ENCODE peak calls at places on chromosomes 12 and 14, in ten cellular contexts. One of them, this sample, is unnamed.

GRCh38 chr14:70359076-70359424 is 433 bp downstream of the COX16 start:
- DNase-seq in GM23248: peak
- DNase-seq in left ventricle myocardium inferior: peak
- DNase-seq in body of pancreas: peak
- DNase-seq in suprapubic skin: no peak
- DNase-seq in astrocyte of the cerebellum: peak
- DNase-seq in psoas muscle: no peak
- DNase-seq in lower lobe of right lung: no peak
- DNase-seq in lower leg skin: no peak
- DNase-seq in GM23338: no peak
- DNase-seq in this sample: no peak

GRCh38 chr12:93521225-93521854 is 51.1 kb upstream of the SOCS2 start:
- DNase-seq in GM23248: no peak
- DNase-seq in left ventricle myocardium inferior: no peak
- DNase-seq in body of pancreas: peak
- DNase-seq in suprapubic skin: no peak
- DNase-seq in astrocyte of the cerebellum: peak
- DNase-seq in psoas muscle: no peak
- DNase-seq in lower lobe of right lung: no peak
- DNase-seq in lower leg skin: no peak
- DNase-seq in GM23338: peak
- DNase-seq in this sample: no peak

GRCh38 chr12:91139981-91140659 is 28.8 kb upstream of the LUM start:
- DNase-seq in GM23248: peak
- DNase-seq in left ventricle myocardium inferior: no peak
- DNase-seq in body of pancreas: no peak
- DNase-seq in suprapubic skin: no peak
- DNase-seq in astrocyte of the cerebellum: peak
- DNase-seq in psoas muscle: no peak
- DNase-seq in lower lobe of right lung: no peak
- DNase-seq in lower leg skin: no peak
- DNase-seq in GM23338: no peak
- DNase-seq in this sample: no peak

GRCh38 chr14:49766839-49767238 is 1.1 kb upstream of the KLHDC2 start:
- DNase-seq in GM23248: peak
- DNase-seq in left ventricle myocardium inferior: no peak
- DNase-seq in body of pancreas: no peak
- DNase-seq in suprapubic skin: no peak
- DNase-seq in astrocyte of the cerebellum: no peak
- DNase-seq in psoas muscle: no peak
- DNase-seq in lower lobe of right lung: no peak
- DNase-seq in lower leg skin: no peak
- DNase-seq in GM23338: no peak
- DNase-seq in this sample: no peak

GRCh38 chr14:49970474-49971147 is 77.7 kb downstream of the ARF6 start:
- DNase-seq in GM23248: peak
- DNase-seq in left ventricle myocardium inferior: no peak
- DNase-seq in body of pancreas: no peak
- DNase-seq in suprapubic skin: no peak
- DNase-seq in astrocyte of the cerebellum: no peak
- DNase-seq in psoas muscle: no peak
- DNase-seq in lower lobe of right lung: no peak
- DNase-seq in lower leg skin: no peak
- DNase-seq in GM23338: no peak
- DNase-seq in this sample: no peak

GRCh38 chr12:38736821-38737220 is 168.6 kb downstream of the CPNE8 start:
- DNase-seq in GM23248: no peak
- DNase-seq in left ventricle myocardium inferior: no peak
- DNase-seq in body of pancreas: no peak
- DNase-seq in suprapubic skin: no peak
- DNase-seq in astrocyte of the cerebellum: no peak
- DNase-seq in psoas muscle: no peak
- DNase-seq in lower lobe of right lung: no peak
- DNase-seq in lower leg skin: no peak
- DNase-seq in GM23338: no peak
- DNase-seq in this sample: no peak

GRCh38 chr12:53706080-53706479 is 21.2 kb downstream of the CALCOCO1 start:
- DNase-seq in GM23248: no peak
- DNase-seq in left ventricle myocardium inferior: no peak
- DNase-seq in body of pancreas: no peak
- DNase-seq in suprapubic skin: no peak
- DNase-seq in astrocyte of the cerebellum: no peak
- DNase-seq in psoas muscle: no peak
- DNase-seq in lower lobe of right lung: no peak
- DNase-seq in lower leg skin: no peak
- DNase-seq in GM23338: no peak
- DNase-seq in this sample: no peak

GRCh38 chr12:38921025-38921677 is 15.8 kb upstream of the CPNE8 start:
- DNase-seq in GM23248: peak
- DNase-seq in left ventricle myocardium inferior: peak
- DNase-seq in body of pancreas: peak
- DNase-seq in suprapubic skin: no peak
- DNase-seq in astrocyte of the cerebellum: peak
- DNase-seq in psoas muscle: no peak
- DNase-seq in lower lobe of right lung: no peak
- DNase-seq in lower leg skin: peak
- DNase-seq in GM23338: peak
- DNase-seq in this sample: no peak

GRCh38 chr12:102965281-102966155 is 8.0 kb downstream of the ASCL1 start:
- DNase-seq in GM23248: no peak
- DNase-seq in left ventricle myocardium inferior: no peak
- DNase-seq in body of pancreas: no peak
- DNase-seq in suprapubic skin: no peak
- DNase-seq in astrocyte of the cerebellum: no peak
- DNase-seq in psoas muscle: no peak
- DNase-seq in lower lobe of right lung: no peak
- DNase-seq in lower leg skin: no peak
- DNase-seq in GM23338: peak
- DNase-seq in this sample: no peak

GRCh38 chr12:102966200-102966941 is 8.9 kb downstream of the ASCL1 start:
- DNase-seq in GM23248: no peak
- DNase-seq in left ventricle myocardium inferior: no peak
- DNase-seq in body of pancreas: no peak
- DNase-seq in suprapubic skin: no peak
- DNase-seq in astrocyte of the cerebellum: no peak
- DNase-seq in psoas muscle: no peak
- DNase-seq in lower lobe of right lung: no peak
- DNase-seq in lower leg skin: no peak
- DNase-seq in GM23338: no peak
- DNase-seq in this sample: no peak

GRCh38 chr12:102962986-102963385 is 5.5 kb downstream of the ASCL1 start:
- DNase-seq in GM23248: no peak
- DNase-seq in left ventricle myocardium inferior: no peak
- DNase-seq in body of pancreas: no peak
- DNase-seq in suprapubic skin: no peak
- DNase-seq in astrocyte of the cerebellum: no peak
- DNase-seq in psoas muscle: no peak
- DNase-seq in lower lobe of right lung: no peak
- DNase-seq in lower leg skin: no peak
- DNase-seq in GM23338: no peak
- DNase-seq in this sample: no peak

GRCh38 chr12:102963796-102964195 is 6.3 kb downstream of the ASCL1 start:
- DNase-seq in GM23248: no peak
- DNase-seq in left ventricle myocardium inferior: no peak
- DNase-seq in body of pancreas: no peak
- DNase-seq in suprapubic skin: no peak
- DNase-seq in astrocyte of the cerebellum: no peak
- DNase-seq in psoas muscle: no peak
- DNase-seq in lower lobe of right lung: no peak
- DNase-seq in lower leg skin: no peak
- DNase-seq in GM23338: no peak
- DNase-seq in this sample: no peak

GRCh38 chr12:102964872-102965271 is 7.4 kb downstream of the ASCL1 start:
- DNase-seq in GM23248: no peak
- DNase-seq in left ventricle myocardium inferior: no peak
- DNase-seq in body of pancreas: no peak
- DNase-seq in suprapubic skin: no peak
- DNase-seq in astrocyte of the cerebellum: no peak
- DNase-seq in psoas muscle: no peak
- DNase-seq in lower lobe of right lung: peak
- DNase-seq in lower leg skin: no peak
- DNase-seq in GM23338: peak
- DNase-seq in this sample: no peak
- H3K4me3 ChIP-seq in GM23248: no peak
- H3K4me3 ChIP-seq in left ventricle myocardium inferior: no peak
- H3K4me3 ChIP-seq in body of pancreas: no peak
- H3K4me3 ChIP-seq in suprapubic skin: peak
- H3K4me3 ChIP-seq in astrocyte of the cerebellum: no peak
- H3K4me3 ChIP-seq in psoas muscle: no peak
- H3K4me3 ChIP-seq in lower lobe of right lung: no peak
- H3K4me3 ChIP-seq in lower leg skin: no peak
- H3K4me3 ChIP-seq in GM23338: peak
- H3K4me3 ChIP-seq in this sample: no peak

DNA sequence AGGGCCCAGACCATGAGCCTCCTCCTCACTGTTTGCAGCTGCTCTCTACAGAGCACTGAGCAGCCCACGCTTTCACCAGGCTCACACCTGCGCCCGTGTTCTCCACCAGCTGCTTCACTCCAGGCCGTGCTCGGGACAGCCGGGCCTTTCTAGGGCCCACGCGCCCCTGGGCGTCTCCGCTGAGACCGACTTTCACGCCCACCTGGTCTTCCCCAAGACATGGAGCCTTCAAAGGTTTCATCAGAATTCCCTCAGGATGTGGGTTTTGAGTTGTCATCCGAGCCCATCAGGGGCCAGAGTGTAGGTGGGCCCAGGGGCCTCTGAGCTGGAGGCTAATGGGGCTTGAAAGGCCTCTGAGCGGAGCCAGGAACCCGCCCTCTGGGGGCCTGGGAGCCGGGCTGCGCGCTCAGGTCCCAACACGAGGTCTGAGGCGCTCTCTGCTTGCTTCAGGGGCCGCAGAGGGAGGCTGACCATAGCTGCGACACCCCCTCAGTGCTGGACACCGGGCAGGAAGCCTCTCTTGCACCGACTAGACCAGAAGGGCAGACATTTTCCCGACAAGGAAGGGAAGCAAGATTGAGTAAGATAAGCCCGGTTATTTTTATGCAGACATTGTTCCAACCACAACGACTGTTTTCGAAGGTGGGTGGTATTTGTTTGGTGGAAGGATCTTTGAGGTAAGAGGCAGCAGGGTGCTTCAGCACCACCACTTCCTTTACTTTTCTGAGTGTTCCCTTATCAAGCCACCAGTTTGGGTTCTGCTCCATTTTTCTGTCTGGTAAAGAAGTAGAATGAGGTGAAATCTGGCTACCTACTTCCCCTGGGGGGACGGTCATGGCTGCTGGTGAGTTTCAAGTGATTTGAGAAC is 125.0 kb upstream of the FUT8 start:
- DNase-seq in GM23248: no peak
- DNase-seq in left ventricle myocardium inferior: no peak
- DNase-seq in body of pancreas: no peak
- DNase-seq in suprapubic skin: no peak
- DNase-seq in astrocyte of the cerebellum: no peak
- DNase-seq in psoas muscle: no peak
- DNase-seq in lower lobe of right lung: no peak
- DNase-seq in lower leg skin: no peak
- DNase-seq in GM23338: peak
- DNase-seq in this sample: peak
- H3K4me3 ChIP-seq in GM23248: no peak
- H3K4me3 ChIP-seq in left ventricle myocardium inferior: no peak
- H3K4me3 ChIP-seq in body of pancreas: no peak
- H3K4me3 ChIP-seq in suprapubic skin: no peak
- H3K4me3 ChIP-seq in astrocyte of the cerebellum: no peak
- H3K4me3 ChIP-seq in psoas muscle: no peak
- H3K4me3 ChIP-seq in lower lobe of right lung: no peak
- H3K4me3 ChIP-seq in lower leg skin: no peak
- H3K4me3 ChIP-seq in GM23338: no peak
- H3K4me3 ChIP-seq in this sample: no peak

GRCh38 chr12:105231396-105231795 is 4.6 kb downstream of the APPL2 start:
- DNase-seq in GM23248: no peak
- DNase-seq in left ventricle myocardium inferior: no peak
- DNase-seq in body of pancreas: no peak
- DNase-seq in suprapubic skin: no peak
- DNase-seq in astrocyte of the cerebellum: no peak
- DNase-seq in psoas muscle: no peak
- DNase-seq in lower lobe of right lung: no peak
- DNase-seq in lower leg skin: no peak
- DNase-seq in GM23338: no peak
- DNase-seq in this sample: no peak

GRCh38 chr12:105235299-105235746 is 651 bp downstream of the APPL2 start:
- DNase-seq in GM23248: peak
- DNase-seq in left ventricle myocardium inferior: no peak
- DNase-seq in body of pancreas: no peak
- DNase-seq in suprapubic skin: no peak
- DNase-seq in astrocyte of the cerebellum: no peak
- DNase-seq in psoas muscle: no peak
- DNase-seq in lower lobe of right lung: no peak
- DNase-seq in lower leg skin: no peak
- DNase-seq in GM23338: no peak
- DNase-seq in this sample: no peak

GRCh38 chr12:105235747-105236476 is at the start of gene APPL2:
- DNase-seq in GM23248: peak
- DNase-seq in left ventricle myocardium inferior: peak
- DNase-seq in body of pancreas: peak
- DNase-seq in suprapubic skin: peak
- DNase-seq in astrocyte of the cerebellum: peak
- DNase-seq in psoas muscle: peak
- DNase-seq in lower lobe of right lung: peak
- DNase-seq in lower leg skin: peak
- DNase-seq in GM23338: peak
- DNase-seq in this sample: peak

GRCh38 chr12:105234197-105234596 is 1.8 kb downstream of the APPL2 start:
- DNase-seq in GM23248: no peak
- DNase-seq in left ventricle myocardium inferior: no peak
- DNase-seq in body of pancreas: no peak
- DNase-seq in suprapubic skin: no peak
- DNase-seq in astrocyte of the cerebellum: no peak
- DNase-seq in psoas muscle: no peak
- DNase-seq in lower lobe of right lung: no peak
- DNase-seq in lower leg skin: no peak
- DNase-seq in GM23338: no peak
- DNase-seq in this sample: no peak

DNA sequence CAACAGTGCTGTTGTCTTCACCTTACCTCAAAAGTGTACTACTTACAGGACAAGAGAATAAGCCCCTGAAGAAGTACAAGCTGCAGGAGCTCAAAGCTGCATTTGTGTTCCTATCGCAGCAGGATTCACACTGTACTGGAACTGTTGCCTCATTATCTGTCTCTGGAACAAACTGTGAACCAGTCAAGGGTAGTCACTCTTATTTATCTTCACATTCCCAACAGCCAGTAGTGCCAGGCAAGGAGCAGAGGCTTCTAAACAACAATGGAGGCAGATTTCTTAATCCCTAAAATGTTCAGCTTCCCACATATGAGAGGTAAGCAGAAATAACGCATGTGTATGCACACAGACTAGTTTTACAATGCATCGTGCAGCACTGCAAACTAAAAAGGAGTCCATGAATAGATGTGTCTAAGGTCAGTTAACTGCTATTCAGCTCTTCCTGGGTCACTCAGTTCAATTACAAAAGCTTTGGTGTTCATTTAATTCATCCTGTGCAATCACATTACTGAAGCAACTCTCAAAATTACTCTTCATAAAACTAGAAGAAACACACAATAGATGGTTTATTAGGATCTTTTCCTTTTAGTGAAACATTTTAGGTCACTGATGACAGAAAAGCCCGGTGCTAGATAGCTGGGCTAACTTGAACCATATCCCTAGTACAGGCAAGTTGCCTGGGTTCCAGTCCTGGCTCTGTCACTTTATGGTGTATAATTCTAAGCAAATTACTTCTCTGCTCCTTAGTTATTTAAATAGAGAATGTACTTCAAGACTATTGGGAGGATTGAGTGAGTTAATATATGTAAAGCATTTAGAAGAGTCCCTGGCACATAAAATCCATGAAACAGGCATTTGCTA is 2.7 kb downstream of the APPL2 start:
- DNase-seq in GM23248: peak
- DNase-seq in left ventricle myocardium inferior: no peak
- DNase-seq in body of pancreas: no peak
- DNase-seq in suprapubic skin: no peak
- DNase-seq in astrocyte of the cerebellum: no peak
- DNase-seq in psoas muscle: no peak
- DNase-seq in lower lobe of right lung: no peak
- DNase-seq in lower leg skin: no peak
- DNase-seq in GM23338: no peak
- DNase-seq in this sample: no peak
- H3K4me3 ChIP-seq in GM23248: peak
- H3K4me3 ChIP-seq in left ventricle myocardium inferior: peak
- H3K4me3 ChIP-seq in body of pancreas: no peak
- H3K4me3 ChIP-seq in suprapubic skin: peak
- H3K4me3 ChIP-seq in astrocyte of the cerebellum: no peak
- H3K4me3 ChIP-seq in psoas muscle: peak
- H3K4me3 ChIP-seq in lower lobe of right lung: peak
- H3K4me3 ChIP-seq in lower leg skin: no peak
- H3K4me3 ChIP-seq in GM23338: no peak
- H3K4me3 ChIP-seq in this sample: no peak

DNA sequence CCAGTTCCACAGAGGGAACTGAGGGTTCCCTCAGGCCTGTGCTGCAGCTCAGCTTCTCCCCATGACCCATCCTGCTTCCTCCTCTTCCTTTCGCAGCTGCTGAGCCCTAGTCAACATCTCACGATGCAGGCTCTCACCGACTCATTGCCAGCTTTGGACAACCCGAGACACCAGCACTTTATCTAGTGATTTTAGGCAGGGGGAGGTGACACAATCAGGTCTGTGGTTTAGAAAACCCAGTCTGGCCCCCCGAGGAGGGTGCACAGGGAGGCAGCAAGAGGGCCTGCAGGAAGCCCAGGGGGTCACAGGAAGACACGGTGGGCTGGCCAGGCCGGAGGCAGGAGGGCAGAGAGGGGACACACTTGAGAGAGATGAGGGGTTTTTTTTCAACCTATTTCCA is 35.4 kb downstream of the DIO3 start:
- DNase-seq in GM23248: no peak
- DNase-seq in left ventricle myocardium inferior: peak
- DNase-seq in body of pancreas: no peak
- DNase-seq in suprapubic skin: no peak
- DNase-seq in astrocyte of the cerebellum: no peak
- DNase-seq in psoas muscle: no peak
- DNase-seq in lower lobe of right lung: no peak
- DNase-seq in lower leg skin: no peak
- DNase-seq in GM23338: no peak
- DNase-seq in this sample: no peak
- H3K4me3 ChIP-seq in GM23248: no peak
- H3K4me3 ChIP-seq in left ventricle myocardium inferior: no peak
- H3K4me3 ChIP-seq in body of pancreas: no peak
- H3K4me3 ChIP-seq in suprapubic skin: no peak
- H3K4me3 ChIP-seq in astrocyte of the cerebellum: no peak
- H3K4me3 ChIP-seq in psoas muscle: no peak
- H3K4me3 ChIP-seq in lower lobe of right lung: no peak
- H3K4me3 ChIP-seq in lower leg skin: no peak
- H3K4me3 ChIP-seq in GM23338: no peak
- H3K4me3 ChIP-seq in this sample: no peak

This sample was measured in left lung.